ENCODE peak calls at places on chromosomes 12 and 14, in six cellular contexts. Q is choroid plexus epithelial cell, B is brain microvascular endothelial cell, W is NCI-H2171 treated with DMSO at 0.1 percent for 48 hours, G is T-helper 1 cell, A is omental fat pad. D is an unnamed sample.

GRCh38 chr12:110537605-110538409 is 35.7 kb downstream of the RAD9B start:
- DNase-seq in B (peak), G (no peak), Q (no peak), A (no peak), W (no peak), D (no peak)

GRCh38 chr12:101116911-101117310 is 93.1 kb downstream of the SLC5A8 start:
- DNase-seq in G (no peak), A (no peak), W (peak), Q (no peak), B (no peak), D (no peak)

GRCh38 chr12:57135939-57136338 is 7.7 kb downstream of the LRP1 start:
- DNase-seq in Q (no peak), B (no peak), A (no peak), G (no peak), W (no peak), D (no peak)

GRCh38 chr12:82698959-82699358 is 12.3 kb downstream of the TMTC2 start:
- DNase-seq in B (no peak), W (no peak), A (no peak), Q (no peak), G (no peak), D (no peak)

GRCh38 chr12:50326636-50327284 is 43.4 kb upstream of the LIMA1 start:
- DNase-seq in B (peak), W (no peak), A (no peak), G (no peak), Q (peak), D (no peak)

GRCh38 chr12:69254046-69254445 is 14.7 kb downstream of the CPSF6 start:
- DNase-seq in A (no peak), G (no peak), W (peak), Q (peak), B (no peak), D (no peak)

GRCh38 chr12:129762436-129762835 is 141.4 kb downstream of the TMEM132D start:
- DNase-seq in G (no peak), B (no peak), W (no peak), Q (no peak), A (no peak), D (no peak)

GRCh38 chr12:106360400-106360994 is 2.9 kb downstream of the POLR3B start:
- DNase-seq in Q (no peak), W (no peak), A (no peak), B (no peak), G (no peak), D (no peak)

GRCh38 chr12:104414581-104415305 is 42.0 kb upstream of the CHST11 start:
- DNase-seq in A (no peak), G (no peak), Q (peak), B (no peak), W (peak), D (no peak)

GRCh38 chr14:76937181-76938091 is 91.1 kb downstream of the IRF2BPL start:
- DNase-seq in B (peak), Q (peak), G (no peak), W (peak), A (no peak), D (no peak)

GRCh38 chr12:42855362-42855950 is 265.9 kb upstream of the PRICKLE1 start:
- DNase-seq in G (no peak), W (no peak), A (no peak), Q (no peak), B (no peak), D (no peak)

GRCh38 chr12:124152733-124153132 is 142.2 kb upstream of the RFLNA start:
- DNase-seq in Q (no peak), W (no peak), B (no peak), A (no peak), G (no peak), D (no peak)

GRCh38 chr12:3551976-3552725 is 61.1 kb downstream of the PRMT8 start:
- DNase-seq in G (no peak), Q (no peak), A (no peak), B (no peak), W (no peak), D (no peak)

GRCh38 chr12:65170245-65170881 is 980 bp downstream of the LEMD3 start:
- DNase-seq in A (peak), G (peak), W (peak), B (peak), Q (peak), D (peak)

GRCh38 chr12:104410326-104410725 is 46.4 kb upstream of the CHST11 start:
- DNase-seq in G (no peak), A (no peak), Q (no peak), B (no peak), W (no peak), D (no peak)

GRCh38 chr14:101404426-101405170 is 156.7 kb upstream of the DIO3 start:
- DNase-seq in Q (no peak), B (no peak), A (no peak), W (no peak), G (no peak), D (no peak)

GRCh38 chr14:33564774-33565630 is 385.9 kb downstream of the EGLN3 start:
- DNase-seq in Q (peak), W (no peak), A (no peak), B (peak), G (no peak), D (no peak)